ENCODE peak calls at places on chromosomes 3 and 15, in four cellular contexts. Z, W, P and E are unnamed samples.

GRCh38 chr3:111299070-111299672 is 227.6 kb downstream of the NECTIN3 start:
- DNase-seq in Z (no peak), W (no peak), P (no peak), E (no peak)

GRCh38 chr3:126358038-126358815 is 1.0 kb upstream of the KLF15 start:
- DNase-seq in Z (no peak), W (peak; percentile 54), P (no peak), E (no peak)

GRCh38 chr3:136008732-136009456 is 43.4 kb downstream of the PPP2R3A start:
- DNase-seq in Z (no peak), W (no peak), P (no peak), E (no peak)

GRCh38 chr3:73665317-73665716 is 40.6 kb upstream of the PDZRN3 start:
- DNase-seq in Z (no peak), W (no peak), P (no peak), E (no peak)

GRCh38 chr3:125125822-125126245 is 70.0 kb upstream of the HEG1 start:
- DNase-seq in Z (peak; percentile 12), W (no peak), P (no peak), E (no peak)

GRCh38 chr15:60941448-60941847 is 287.7 kb downstream of the RORA start:
- DNase-seq in Z (no peak), W (no peak), P (no peak), E (no peak)

GRCh38 chr3:133412511-133413165 is 12.8 kb downstream of the BFSP2 start:
- DNase-seq in Z (no peak), W (no peak), P (no peak), E (no peak)

GRCh38 chr3:141853146-141853690 is 23.2 kb upstream of the ATP1B3 start:
- DNase-seq in Z (no peak), W (no peak), P (no peak), E (no peak)

GRCh38 chr3:146313411-146314111 is 62.7 kb upstream of the PLSCR4 start:
- DNase-seq in Z (no peak), W (no peak), P (no peak), E (no peak)

GRCh38 chr3:15399970-15400369 is 27.4 kb downstream of the METTL6 start:
- DNase-seq in Z (no peak), W (no peak), P (no peak), E (no peak)

GRCh38 chr3:141830508-141830907 is 45.9 kb upstream of the ATP1B3 start:
- DNase-seq in Z (no peak), W (no peak), P (no peak), E (no peak)

GRCh38 chr3:168620854-168621253 is 525.1 kb upstream of the GOLIM4 start:
- DNase-seq in Z (peak; percentile 41), W (no peak), P (no peak), E (no peak)

GRCh38 chr15:93467327-93467726 is 378.3 kb upstream of the RGMA start:
- DNase-seq in Z (no peak), W (no peak), P (peak; percentile 52), E (peak; percentile 82)

DNA sequence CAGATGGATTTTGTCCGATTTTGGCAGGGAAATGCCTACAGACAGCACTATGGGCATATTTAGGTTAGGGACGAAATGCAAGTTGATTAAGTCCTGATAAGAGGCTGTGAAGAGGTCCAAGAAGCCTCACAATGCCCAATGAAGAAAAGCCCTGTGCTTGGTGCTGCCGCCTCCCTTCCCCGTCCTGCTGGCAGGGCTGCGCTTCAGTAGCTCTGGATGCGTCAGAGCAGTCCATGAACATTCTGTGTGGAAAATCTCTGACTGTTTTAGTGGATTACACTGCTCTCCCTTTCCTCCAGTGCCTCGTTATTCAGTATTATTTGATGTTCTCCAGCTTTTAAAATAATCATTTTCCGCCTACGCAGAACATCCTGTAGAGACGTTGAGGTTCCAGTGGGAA is 39.6 kb downstream of the MLH1 start:
- DNase-seq in Z (no peak), W (no peak), P (no peak), E (no peak)
- H3K36me3 ChIP-seq in Z (peaks cover 12% of the 10 kb centered on the region), W (no peaks in the 10 kb centered on the region), P (no peaks in the 10 kb centered on the region), E (peaks cover 53% of the 10 kb centered on the region)

GRCh38 chr15:85406916-85407315 is 26.5 kb downstream of the AKAP13 start:
- DNase-seq in Z (no peak), W (no peak), P (no peak), E (no peak)
- H3K4me1 ChIP-seq in Z (peaks cover 29% of the 10 kb centered on the region), W (peaks cover 41% of the 10 kb centered on the region), P (peaks cover 17% of the 10 kb centered on the region), E (peaks cover 92% of the 10 kb centered on the region)

DNA sequence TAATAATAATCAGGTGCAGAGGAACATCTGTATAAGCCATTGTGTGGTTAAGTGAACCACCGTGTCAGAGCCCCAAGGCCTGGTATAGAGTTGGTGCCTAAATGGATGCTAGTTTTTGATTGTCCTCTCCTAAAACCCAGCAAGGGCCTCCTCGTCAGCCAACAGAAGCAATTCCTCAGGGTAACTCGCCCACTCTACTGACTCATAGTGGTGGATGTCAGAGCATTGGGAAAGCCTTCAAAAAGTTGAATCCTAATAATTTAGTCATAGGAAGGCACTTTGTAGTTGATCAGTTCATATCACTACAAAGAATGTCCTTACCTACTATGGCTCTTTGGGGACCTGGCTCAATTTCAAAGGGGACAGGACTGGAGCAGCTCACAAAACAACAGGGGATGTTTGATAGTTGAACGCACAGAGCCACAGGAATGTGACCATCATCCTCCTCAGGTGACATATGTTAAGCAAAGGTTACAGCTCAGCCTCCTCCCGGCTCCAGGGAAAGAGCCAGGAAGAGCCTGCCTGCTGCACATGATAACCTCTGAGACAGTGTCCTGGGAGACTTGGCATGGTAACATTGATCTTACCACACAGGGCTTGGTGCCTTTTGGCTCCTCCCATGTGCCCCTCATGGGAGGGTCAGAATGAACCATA is 338.7 kb downstream of the CLSTN2 start:
- DNase-seq in Z (no peak), W (no peak), P (no peak), E (no peak)
- TF ChIP-seq CTCF in Z (no peak), W (no peak), P (no peak), E (no peak)

GRCh38 chr3:197846491-197846890 is 55.4 kb downstream of the LRCH3 start:
- DNase-seq in Z (no peak), W (no peak), P (no peak), E (no peak)

DNA sequence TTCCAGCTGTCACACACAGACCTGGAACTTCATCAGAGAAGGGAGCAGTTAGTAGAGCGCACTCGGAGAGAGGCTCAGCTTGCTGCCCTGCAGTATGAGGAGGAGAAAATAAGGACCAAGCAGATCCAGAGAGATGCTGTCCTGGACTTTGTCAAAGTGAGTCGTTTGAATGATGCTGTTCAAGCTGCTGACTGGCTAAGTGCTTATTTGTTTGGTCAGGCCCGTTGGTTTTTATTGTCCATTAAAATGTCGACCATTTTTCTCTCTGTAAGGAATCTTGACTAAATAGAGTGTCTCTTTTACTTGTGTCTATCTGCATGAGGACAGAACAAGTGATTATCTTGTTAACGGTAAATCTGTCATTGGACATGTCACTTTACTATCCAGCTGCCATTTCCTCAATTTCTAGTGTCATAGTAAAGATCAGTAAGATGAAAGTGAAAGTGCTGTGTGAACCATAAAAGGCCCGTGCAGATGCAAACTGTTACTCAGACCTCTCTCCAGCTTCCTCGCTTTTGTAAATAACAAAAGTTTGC is 56.9 kb downstream of the LRCH3 start:
- DNase-seq in Z (no peak), W (no peak), P (no peak), E (no peak)
- H3K36me3 ChIP-seq in Z (peaks cover 9% of the 10 kb centered on the region), W (no peaks in the 10 kb centered on the region), P (no peaks in the 10 kb centered on the region), E (peaks cover 89% of the 10 kb centered on the region)